ENCODE peak calls at places on chromosome 3, in nine cellular contexts. One of them, this sample, is unnamed.

GRCh38 chr3:184448321-184449160 is 68.7 kb downstream of the CHRD start:
- DNase-seq in pancreas: no peak
- DNase-seq in amygdala: no peak
- DNase-seq in stimulated activated CD8-positive, alpha-beta memory T cell treated with anti-CD3 and anti-CD28 coated beads, Interleukin-7, amount 100 ng/mL, for 24 hours: no peak
- DNase-seq in ELF-1: no peak
- DNase-seq in HuH-7: no peak
- DNase-seq in activated CD4-positive, alpha-beta T cell treated with anti-CD3 and anti-CD28 coated beads, Interleukin-2, amount 50 U/mL, for 1 hour: no peak
- DNase-seq in erythroblast: no peak
- DNase-seq in nucleus accumbens: no peak
- DNase-seq in this sample: no peak

GRCh38 chr3:115099115-115099884 is 47.8 kb downstream of the ZBTB20 start:
- DNase-seq in pancreas: no peak
- DNase-seq in amygdala: no peak
- DNase-seq in stimulated activated CD8-positive, alpha-beta memory T cell treated with anti-CD3 and anti-CD28 coated beads, Interleukin-7, amount 100 ng/mL, for 24 hours: no peak
- DNase-seq in ELF-1: no peak
- DNase-seq in HuH-7: no peak
- DNase-seq in activated CD4-positive, alpha-beta T cell treated with anti-CD3 and anti-CD28 coated beads, Interleukin-2, amount 50 U/mL, for 1 hour: no peak
- DNase-seq in erythroblast: no peak
- DNase-seq in nucleus accumbens: no peak
- DNase-seq in this sample: no peak

GRCh38 chr3:52086461-52086860 is 30.1 kb upstream of the DUSP7 start:
- DNase-seq in pancreas: no peak
- DNase-seq in amygdala: no peak
- DNase-seq in stimulated activated CD8-positive, alpha-beta memory T cell treated with anti-CD3 and anti-CD28 coated beads, Interleukin-7, amount 100 ng/mL, for 24 hours: no peak
- DNase-seq in ELF-1: no peak
- DNase-seq in HuH-7: no peak
- DNase-seq in activated CD4-positive, alpha-beta T cell treated with anti-CD3 and anti-CD28 coated beads, Interleukin-2, amount 50 U/mL, for 1 hour: no peak
- DNase-seq in erythroblast: no peak
- DNase-seq in nucleus accumbens: no peak
- DNase-seq in this sample: no peak

GRCh38 chr3:126543457-126544090 is 15.2 kb downstream of the C3orf22 start:
- DNase-seq in pancreas: peak; percentile 24
- DNase-seq in amygdala: no peak
- DNase-seq in stimulated activated CD8-positive, alpha-beta memory T cell treated with anti-CD3 and anti-CD28 coated beads, Interleukin-7, amount 100 ng/mL, for 24 hours: no peak
- DNase-seq in ELF-1: no peak
- DNase-seq in HuH-7: no peak
- DNase-seq in activated CD4-positive, alpha-beta T cell treated with anti-CD3 and anti-CD28 coated beads, Interleukin-2, amount 50 U/mL, for 1 hour: no peak
- DNase-seq in erythroblast: no peak
- DNase-seq in nucleus accumbens: no peak
- DNase-seq in this sample: no peak

GRCh38 chr3:169240786-169241486 is 422.6 kb downstream of the MECOM start:
- DNase-seq in pancreas: no peak
- DNase-seq in amygdala: no peak
- DNase-seq in stimulated activated CD8-positive, alpha-beta memory T cell treated with anti-CD3 and anti-CD28 coated beads, Interleukin-7, amount 100 ng/mL, for 24 hours: no peak
- DNase-seq in ELF-1: no peak
- DNase-seq in HuH-7: no peak
- DNase-seq in activated CD4-positive, alpha-beta T cell treated with anti-CD3 and anti-CD28 coated beads, Interleukin-2, amount 50 U/mL, for 1 hour: no peak
- DNase-seq in erythroblast: no peak
- DNase-seq in nucleus accumbens: no peak
- DNase-seq in this sample: no peak

GRCh38 chr3:148379763-148380162 is 317.9 kb upstream of the AGTR1 start:
- DNase-seq in pancreas: no peak
- DNase-seq in amygdala: no peak
- DNase-seq in stimulated activated CD8-positive, alpha-beta memory T cell treated with anti-CD3 and anti-CD28 coated beads, Interleukin-7, amount 100 ng/mL, for 24 hours: no peak
- DNase-seq in ELF-1: peak; percentile 44
- DNase-seq in HuH-7: peak; percentile 5
- DNase-seq in activated CD4-positive, alpha-beta T cell treated with anti-CD3 and anti-CD28 coated beads, Interleukin-2, amount 50 U/mL, for 1 hour: no peak
- DNase-seq in erythroblast: peak; percentile 6
- DNase-seq in nucleus accumbens: no peak
- DNase-seq in this sample: no peak

GRCh38 chr3:111070772-111071256 is 802 bp upstream of the NECTIN3 start:
- DNase-seq in pancreas: no peak
- DNase-seq in amygdala: no peak
- DNase-seq in stimulated activated CD8-positive, alpha-beta memory T cell treated with anti-CD3 and anti-CD28 coated beads, Interleukin-7, amount 100 ng/mL, for 24 hours: no peak
- DNase-seq in ELF-1: no peak
- DNase-seq in HuH-7: no peak
- DNase-seq in activated CD4-positive, alpha-beta T cell treated with anti-CD3 and anti-CD28 coated beads, Interleukin-2, amount 50 U/mL, for 1 hour: peak; percentile 9
- DNase-seq in erythroblast: no peak
- DNase-seq in nucleus accumbens: peak; percentile 62
- DNase-seq in this sample: no peak

GRCh38 chr3:58624550-58624949 is 42.0 kb downstream of the FAM3D start:
- DNase-seq in pancreas: no peak
- DNase-seq in amygdala: no peak
- DNase-seq in stimulated activated CD8-positive, alpha-beta memory T cell treated with anti-CD3 and anti-CD28 coated beads, Interleukin-7, amount 100 ng/mL, for 24 hours: no peak
- DNase-seq in ELF-1: no peak
- DNase-seq in HuH-7: no peak
- DNase-seq in activated CD4-positive, alpha-beta T cell treated with anti-CD3 and anti-CD28 coated beads, Interleukin-2, amount 50 U/mL, for 1 hour: no peak
- DNase-seq in erythroblast: no peak
- DNase-seq in nucleus accumbens: no peak
- DNase-seq in this sample: no peak

GRCh38 chr3:194851254-194851653 is 165.6 kb downstream of the FAM43A start:
- DNase-seq in pancreas: no peak
- DNase-seq in amygdala: no peak
- DNase-seq in stimulated activated CD8-positive, alpha-beta memory T cell treated with anti-CD3 and anti-CD28 coated beads, Interleukin-7, amount 100 ng/mL, for 24 hours: no peak
- DNase-seq in ELF-1: no peak
- DNase-seq in HuH-7: no peak
- DNase-seq in activated CD4-positive, alpha-beta T cell treated with anti-CD3 and anti-CD28 coated beads, Interleukin-2, amount 50 U/mL, for 1 hour: no peak
- DNase-seq in erythroblast: no peak
- DNase-seq in nucleus accumbens: no peak
- DNase-seq in this sample: no peak

GRCh38 chr3:9951962-9952805 is at the start of gene PRRT3:
- DNase-seq in pancreas: peak; percentile 69
- DNase-seq in amygdala: no peak
- DNase-seq in stimulated activated CD8-positive, alpha-beta memory T cell treated with anti-CD3 and anti-CD28 coated beads, Interleukin-7, amount 100 ng/mL, for 24 hours: no peak
- DNase-seq in ELF-1: peak; percentile 62
- DNase-seq in HuH-7: peak; percentile 83
- DNase-seq in activated CD4-positive, alpha-beta T cell treated with anti-CD3 and anti-CD28 coated beads, Interleukin-2, amount 50 U/mL, for 1 hour: peak; percentile 58
- DNase-seq in erythroblast: peak; percentile 61
- DNase-seq in nucleus accumbens: no peak
- DNase-seq in this sample: no peak